ENCODE peak calls at places on chromosomes 12 and 14, in four cellular contexts. U is stomach, B is spleen, L is uterus. D is an unnamed sample.
A peak's percentile ranks its signal among the peaks of the same experiment; 100 is the strongest.

GRCh38 chr14:42163136-42163535 is 556.5 kb downstream of the LRFN5 start:
- DNase-seq in U (no peak), B (no peak), L (no peak), D (no peak)

GRCh38 chr12:132640936-132641335 is 22.4 kb downstream of the P2RX2 start:
- DNase-seq in B (no peak), L (no peak), U (no peak), D (no peak)

GRCh38 chr14:44941591-44941990 is 20.2 kb downstream of the KLHL28 start:
- DNase-seq in L (no peak), U (no peak), B (no peak), D (no peak)

GRCh38 chr12:92628476-92628875 is 74.3 kb upstream of the PLEKHG7 start:
- DNase-seq in L (no peak), U (no peak), B (no peak), D (no peak)

GRCh38 chr14:23481362-23481970 is 12.0 kb downstream of the NGDN start:
- DNase-seq in B (no peak), L (no peak), U (no peak), D (no peak)

GRCh38 chr12:116939734-116940133 is 29.0 kb downstream of the FBXW8 start:
- DNase-seq in L (no peak), U (no peak), B (no peak), D (no peak)

GRCh38 chr14:30673071-30673470 is 51.0 kb downstream of the SCFD1 start:
- DNase-seq in U (no peak), L (no peak), B (no peak), D (no peak)

GRCh38 chr14:19743256-19743655 is at the start of gene OR4Q3:
- DNase-seq in U (no peak), B (no peak), L (no peak), D (no peak)

GRCh38 chr14:72999316-72999715 is 27.6 kb downstream of the ZFYVE1 start:
- DNase-seq in U (no peak), L (no peak), B (no peak), D (no peak)

GRCh38 chr12:119115296-119115905 is 63.3 kb upstream of the HSPB8 start:
- DNase-seq in U (no peak), L (peak; percentile 30), B (no peak), D (no peak)

GRCh38 chr14:51846631-51847488 is 13.6 kb upstream of the GNG2 start:
- DNase-seq in L (peak; percentile 26), U (peak; percentile 45), B (peak; percentile 93), D (peak; percentile 66)

GRCh38 chr14:51847489-51847796 is 13.0 kb upstream of the GNG2 start:
- DNase-seq in L (no peak), B (no peak), U (no peak), D (no peak)

GRCh38 chr14:51844482-51844881 is 15.9 kb upstream of the GNG2 start:
- DNase-seq in L (no peak), U (no peak), B (no peak), D (no peak)

GRCh38 chr14:51848120-51848519 is 12.3 kb upstream of the GNG2 start:
- DNase-seq in B (no peak), U (no peak), L (no peak), D (no peak)

DNA sequence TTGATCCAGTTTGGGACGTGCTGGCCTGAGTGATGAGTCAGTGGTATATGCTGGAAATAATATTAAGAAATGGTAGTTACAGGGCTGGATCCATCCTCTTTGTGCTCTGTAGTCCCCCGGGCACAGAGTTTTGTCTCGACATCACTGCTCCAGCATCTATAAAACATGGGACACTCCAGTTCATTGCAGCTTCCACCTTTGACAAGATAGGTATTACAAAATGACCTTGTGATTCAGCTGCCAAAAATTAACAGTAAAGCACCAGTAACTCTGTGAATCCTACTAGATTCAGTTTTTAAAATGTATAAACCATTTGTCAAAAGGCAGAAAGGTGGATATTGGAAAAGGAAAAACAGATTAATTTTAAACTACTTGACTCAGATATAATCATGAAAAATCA is 14.6 kb upstream of the GNG2 start:
- DNase-seq in U (no peak), L (no peak), B (no peak), D (no peak)
- H3K4me1 ChIP-seq in U (no peaks in the 10 kb centered on the region), L (no peaks in the 10 kb centered on the region), B (peaks cover 11% of the 10 kb centered on the region), D (no peaks in the 10 kb centered on the region)

GRCh38 chr12:99670635-99671034 is 23.1 kb downstream of the GARIN6 start:
- DNase-seq in L (no peak), U (no peak), B (no peak), D (no peak)
- H3K27ac ChIP-seq in L (no peak overlapping the region), U (no peak overlapping the region), B (no peak overlapping the region), D (no peak overlapping the region)

DNA sequence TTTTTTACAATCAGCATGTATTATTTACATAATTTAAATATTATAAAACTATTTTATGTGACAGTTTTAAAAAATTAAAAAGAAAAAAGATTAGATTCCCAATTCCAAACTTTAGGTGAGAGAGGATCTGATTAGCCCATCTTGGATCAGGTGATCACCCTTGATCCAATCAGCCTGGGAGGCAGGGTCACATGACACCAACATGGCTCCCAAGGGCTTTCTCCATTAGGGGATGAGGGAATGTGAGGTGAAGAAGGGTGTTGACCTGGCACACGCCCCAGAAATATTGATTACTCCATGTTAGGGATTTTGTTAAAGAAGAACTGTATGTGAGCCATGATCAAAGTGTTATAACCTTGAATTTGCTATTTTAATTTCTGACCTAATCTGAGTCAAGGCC is 225.4 kb downstream of the RBM19 start:
- DNase-seq in B (no peak), L (no peak), U (no peak), D (no peak)
- TF ChIP-seq POLR2A in B (no peak), L (no peak), U (no peak), D (no peak)

GRCh38 chr12:47799357-47799955 is 20.2 kb downstream of the HDAC7 start:
- DNase-seq in L (no peak), B (no peak), U (no peak), D (no peak)

GRCh38 chr12:47800582-47800981 is 19.1 kb downstream of the HDAC7 start:
- DNase-seq in U (no peak), B (no peak), L (no peak), D (no peak)

GRCh38 chr12:47801904-47802246 is 17.8 kb downstream of the HDAC7 start:
- DNase-seq in U (no peak), B (no peak), L (no peak), D (no peak)

GRCh38 chr12:47802312-47802711 is 17.4 kb downstream of the HDAC7 start:
- DNase-seq in L (no peak), U (no peak), B (no peak), D (no peak)

GRCh38 chr12:47801170-47801903 is 18.4 kb downstream of the HDAC7 start:
- DNase-seq in B (peak; percentile 88), U (no peak), L (no peak), D (no peak)
- H3K4me1 ChIP-seq in B (peaks cover 64% of the 10 kb centered on the region), U (peaks cover 91% of the 10 kb centered on the region), L (peaks cover 73% of the 10 kb centered on the region), D (peaks cover 73% of the 10 kb centered on the region)